ENCODE peak calls at places on chromosomes 3 and 15, in ten cellular contexts. R is choroid plexus epithelial cell, M is AG04450, N is fibroblast of mammary gland, O is HFF-Myc, F is neural progenitor cell, V is dorsolateral prefrontal cortex, P is heart left ventricle, Q is Peyer's patch, A is mucosa of descending colon. X is an unnamed sample.

GRCh38 chr15:59274126-59274970 is 67.7 kb downstream of the LDHAL6B start:
- DNase-seq in R (peak; percentile 56), P (no peak), N (peak; percentile 62), O (no peak), V (no peak), Q (no peak), F (no peak), M (no peak), A (no peak), X (no peak)

GRCh38 chr15:75985966-75986365 is 26.3 kb downstream of the NRG4 start:
- DNase-seq in R (peak; percentile 31), O (no peak), P (no peak), M (no peak), A (no peak), N (no peak), V (no peak), Q (no peak), F (no peak), X (no peak)

GRCh38 chr3:14672588-14672987 is 2.4 kb upstream of the C3orf20 start:
- DNase-seq in O (no peak), F (no peak), R (no peak), N (no peak), Q (no peak), M (no peak), A (no peak), V (no peak), P (no peak), X (no peak)

GRCh38 chr3:23549148-23549910 is 256.4 kb upstream of the UBE2E1 start:
- DNase-seq in V (no peak), O (no peak), F (no peak), P (no peak), A (no peak), R (no peak), Q (no peak), M (no peak), N (no peak), X (no peak)

GRCh38 chr3:115989927-115990326 is 366.6 kb downstream of the GAP43 start:
- DNase-seq in R (peak; percentile 73), F (no peak), N (peak; percentile 77), Q (no peak), P (no peak), A (no peak), M (peak; percentile 36), V (no peak), O (no peak), X (peak; percentile 86)

GRCh38 chr3:132348531-132348930 is 31.3 kb downstream of the ACP3 start:
- DNase-seq in P (no peak), V (no peak), R (no peak), A (no peak), M (no peak), Q (no peak), F (no peak), O (no peak), N (no peak), X (no peak)

GRCh38 chr3:69240651-69241578 is 118.5 kb upstream of the LMOD3 start:
- DNase-seq in Q (no peak), O (no peak), V (no peak), F (no peak), R (peak; percentile 19), A (no peak), M (no peak), N (no peak), P (no peak), X (no peak)

GRCh38 chr3:58688563-58688962 is 22.0 kb upstream of the FAM3D start:
- DNase-seq in O (no peak), V (no peak), P (no peak), M (no peak), Q (peak; percentile 74), N (no peak), A (peak; percentile 69), R (no peak), F (no peak), X (no peak)

GRCh38 chr15:95286911-95287769 is 1043.4 kb upstream of the NR2F2 start:
- DNase-seq in P (no peak), A (no peak), R (peak; percentile 52), V (no peak), M (no peak), Q (no peak), N (no peak), O (no peak), F (peak; percentile 95), X (no peak)

DNA sequence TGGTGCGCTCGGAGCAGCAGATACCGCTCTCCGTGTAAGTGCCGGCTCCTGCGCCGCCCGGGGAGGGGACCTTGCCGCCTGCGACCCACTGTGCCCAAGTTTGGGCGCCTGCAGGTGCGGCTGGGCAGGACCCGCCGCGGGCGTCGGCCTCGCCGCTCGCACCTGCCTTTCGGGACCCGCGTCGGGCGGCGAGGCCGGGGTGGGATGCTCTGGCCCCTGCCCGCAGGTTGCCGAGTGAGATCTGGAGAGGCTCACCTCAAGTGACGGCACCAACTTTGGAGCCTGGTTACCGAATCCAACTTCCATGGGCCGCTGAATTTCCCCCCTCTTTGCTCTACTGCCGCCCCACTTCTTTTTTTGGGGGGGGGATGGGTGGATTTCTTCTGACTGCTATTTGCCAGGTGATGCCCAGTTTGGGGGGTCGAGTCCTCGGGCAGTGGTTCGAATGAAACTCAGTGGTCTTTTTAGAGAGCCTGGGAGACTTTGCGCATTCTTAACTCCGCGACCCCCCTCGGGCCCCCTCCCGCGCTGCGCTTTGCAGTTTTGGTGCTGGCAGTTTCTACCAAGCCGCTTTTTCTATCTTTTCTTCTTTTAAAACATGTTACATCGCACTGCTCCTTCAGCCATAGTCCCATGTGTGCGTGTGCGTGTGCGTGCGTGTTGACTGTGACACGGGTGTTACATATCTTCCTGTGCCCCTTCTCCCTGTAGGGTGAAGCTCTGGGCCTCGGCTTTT is 618 bp downstream of the CACNA2D3 start:
- DNase-seq in A (no peak), P (no peak), N (no peak), R (no peak), V (no peak), O (no peak), Q (no peak), F (peak; percentile 16), M (no peak), X (no peak)
- H3K4me3 ChIP-seq in A (no peak overlapping the region), P (peak overlapping the region; percentile 72), N (no peak overlapping the region), R (no peak overlapping the region), V (peak overlapping the region; percentile 70), O (no peak overlapping the region), Q (peak overlapping the region; percentile 15), F (peak overlapping the region; percentile 68), M (no peak overlapping the region), X (no peak overlapping the region)

DNA sequence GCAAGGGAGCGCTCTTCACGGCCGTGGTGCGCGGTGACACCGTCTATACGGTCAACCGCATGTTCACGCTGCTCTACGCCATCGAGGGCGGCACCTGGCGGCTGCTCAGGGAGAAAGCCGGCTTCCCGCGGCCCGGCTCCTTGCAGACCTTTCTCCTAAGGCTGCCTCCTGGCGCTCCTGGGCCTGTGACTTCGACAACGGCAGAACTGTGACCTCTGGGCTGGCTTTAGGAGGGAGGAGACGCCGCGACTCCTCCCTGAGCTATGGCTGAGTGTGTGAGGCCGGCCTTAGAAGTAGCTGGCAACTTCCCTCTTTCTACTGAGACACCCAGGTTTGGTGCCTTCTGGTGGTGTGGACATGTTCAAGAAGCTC is 1.4 kb downstream of the KBTBD13 start:
- DNase-seq in P (peak; percentile 72), N (peak; percentile 65), M (no peak), V (no peak), Q (peak; percentile 92), A (peak; percentile 90), R (peak; percentile 67), F (peak; percentile 77), O (no peak), X (no peak)
- TF ChIP-seq CTCF in P (peak; percentile 57), N (peak; percentile 54), M (peak; percentile 56), V (peak; percentile 52), Q (no peak), A (peak; percentile 65), R (peak; percentile 80), F (peak; percentile 58), O (peak; percentile 74), X (peak; percentile 85)

DNA sequence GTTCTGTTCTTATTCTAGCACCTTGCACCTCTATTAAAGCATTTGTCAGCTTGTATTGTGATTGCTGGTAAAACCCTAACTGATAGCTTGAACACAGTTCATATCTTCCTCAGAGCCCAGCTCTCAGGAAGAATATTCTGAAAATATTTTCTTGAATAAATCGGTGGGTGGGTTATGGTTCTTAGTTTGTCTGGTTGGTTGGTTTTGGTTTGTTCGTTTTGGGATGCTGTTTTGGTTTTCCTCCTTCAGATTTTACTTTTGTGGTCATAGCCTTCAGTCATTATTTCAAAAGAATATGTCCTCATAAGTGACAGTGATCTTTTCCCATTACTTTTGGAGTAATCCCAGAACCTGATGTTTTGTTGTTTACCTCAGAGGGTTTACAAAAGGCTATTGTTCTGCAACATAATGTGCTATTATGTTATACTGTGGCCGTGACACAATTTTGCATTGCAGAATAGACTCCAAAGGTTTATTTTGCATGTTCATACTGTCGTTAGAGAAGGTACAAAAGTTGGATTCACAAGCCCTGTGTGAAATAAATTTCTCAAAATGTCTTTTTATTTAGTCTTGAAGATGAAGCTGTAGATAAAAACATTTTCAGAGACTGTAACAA is 2.7 kb upstream of the TMEM87A start:
- DNase-seq in M (no peak), N (no peak), R (no peak), A (no peak), P (no peak), Q (no peak), O (no peak), V (no peak), F (peak; percentile 21), X (no peak)
- H3K4me3 ChIP-seq in M (no peak overlapping the region), N (peak overlapping the region; percentile 97), R (no peak overlapping the region), A (no peak overlapping the region), P (peak overlapping the region; percentile 78), Q (no peak overlapping the region), O (peak overlapping the region; percentile 78), V (peak overlapping the region; percentile 84), F (no peak overlapping the region), X (peak overlapping the region; percentile 9)

GRCh38 chr3:60430208-60430607 is 821.0 kb downstream of the FHIT start:
- DNase-seq in V (no peak), F (no peak), M (no peak), Q (no peak), P (no peak), R (no peak), N (no peak), O (no peak), A (no peak), X (no peak)

GRCh38 chr3:60435941-60436650 is 815.2 kb downstream of the FHIT start:
- DNase-seq in F (no peak), A (no peak), M (no peak), R (no peak), N (no peak), P (no peak), O (no peak), Q (no peak), V (no peak), X (no peak)

GRCh38 chr3:60434323-60434722 is 816.9 kb downstream of the FHIT start:
- DNase-seq in P (no peak), F (no peak), N (no peak), M (no peak), A (no peak), Q (no peak), O (no peak), R (no peak), V (no peak), X (no peak)

GRCh38 chr3:60434945-60435344 is 816.3 kb downstream of the FHIT start:
- DNase-seq in P (no peak), A (no peak), V (no peak), N (no peak), Q (no peak), O (no peak), M (no peak), F (no peak), R (no peak), X (no peak)

DNA sequence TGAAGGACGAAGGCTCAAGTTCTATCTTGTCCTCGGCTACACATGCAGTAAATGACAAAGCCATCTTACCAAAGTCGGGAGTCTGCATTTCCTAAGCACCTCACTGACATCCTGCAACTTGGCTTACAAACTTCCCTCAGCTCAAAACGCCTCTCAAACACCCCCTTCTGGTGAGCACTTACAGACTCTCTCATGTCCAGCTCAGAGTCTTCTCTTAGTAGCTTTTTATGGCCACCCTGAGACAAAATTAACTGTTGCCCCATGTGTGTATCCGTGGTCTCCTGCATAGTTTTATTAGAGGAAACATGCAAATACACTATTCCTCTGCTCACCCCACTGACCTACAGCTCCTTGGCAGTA is 819.7 kb downstream of the FHIT start:
- DNase-seq in R (peak; percentile 53), A (no peak), P (no peak), M (peak; percentile 4), V (no peak), Q (no peak), O (no peak), F (peak; percentile 32), N (peak; percentile 15), X (no peak)
- TF ChIP-seq CTCF in R (peak; percentile 49), A (no peak), P (no peak), M (peak; percentile 61), V (no peak), Q (no peak), O (no peak), F (peak; percentile 31), N (peak; percentile 27), X (peak; percentile 13)

X was measured in AG04449.